ENCODE peak calls at places on chromosome 4, in four cellular contexts. G is K562, C is GM12878, S is HepG2. X is an unnamed sample.

GRCh38 chr4:15444879-15445576 is 17.2 kb downstream of the C1QTNF7 start:
- DNase-seq in G (no peak), C (no peak), S (no peak), X (no peak)

GRCh38 chr4:124717101-124717500 is 4.6 kb upstream of the ANKRD50 start:
- DNase-seq in G (no peak), C (no peak), S (no peak), X (no peak)

GRCh38 chr4:169079942-169080827 is 70.1 kb upstream of the CBR4 start:
- DNase-seq in G (peak), C (peak), S (peak), X (no peak)

GRCh38 chr4:27763830-27764525 is 903.3 kb downstream of the STIM2 start:
- DNase-seq in G (no peak), C (no peak), S (no peak), X (no peak)

GRCh38 chr4:184756399-184756798 is 22.5 kb upstream of the CENPU start:
- DNase-seq in G (no peak), C (no peak), S (no peak), X (no peak)

GRCh38 chr4:162475221-162475620 is 311.4 kb upstream of the FSTL5 start:
- DNase-seq in G (no peak), C (no peak), S (no peak), X (no peak)

GRCh38 chr4:152352645-152353116 is 183.2 kb downstream of the FBXW7 start:
- DNase-seq in G (peak), C (peak), S (peak), X (peak)

GRCh38 chr4:15232725-15233597 is 194.9 kb upstream of the C1QTNF7 start:
- DNase-seq in G (no peak), C (no peak), S (peak), X (no peak)

GRCh38 chr4:129037093-129037492 is 56.2 kb downstream of the SCLT1 start:
- DNase-seq in G (no peak), C (no peak), S (no peak), X (no peak)

GRCh38 chr4:85050736-85051135 is 84.2 kb upstream of the WDFY3 start:
- DNase-seq in G (no peak), C (no peak), S (no peak), X (peak)

DNA sequence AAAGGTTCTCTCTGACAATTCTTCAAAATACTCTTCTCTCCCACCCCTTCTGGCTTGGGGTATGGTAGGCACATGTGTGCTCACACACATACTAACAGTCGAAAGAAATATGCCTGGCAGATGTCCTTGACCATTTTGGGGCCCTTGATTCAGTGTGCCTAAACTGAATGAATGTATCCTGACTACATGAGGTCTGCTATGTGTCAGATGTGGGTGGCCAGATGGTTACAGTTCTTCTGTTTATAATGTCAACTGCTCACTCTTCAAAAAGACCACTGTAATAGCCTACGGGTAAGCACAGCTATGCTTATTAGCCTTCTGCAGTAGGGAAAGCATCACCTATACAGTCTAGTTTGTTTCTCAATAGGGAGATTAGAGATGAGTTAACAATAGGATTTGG is 63.7 kb upstream of the VEGFC start:
- DNase-seq in G (no peak), C (no peak), S (no peak), X (no peak)
- TF ChIP-seq FOXK2 in G (no peak), C (no peak), S (no peak), X (no peak)

DNA sequence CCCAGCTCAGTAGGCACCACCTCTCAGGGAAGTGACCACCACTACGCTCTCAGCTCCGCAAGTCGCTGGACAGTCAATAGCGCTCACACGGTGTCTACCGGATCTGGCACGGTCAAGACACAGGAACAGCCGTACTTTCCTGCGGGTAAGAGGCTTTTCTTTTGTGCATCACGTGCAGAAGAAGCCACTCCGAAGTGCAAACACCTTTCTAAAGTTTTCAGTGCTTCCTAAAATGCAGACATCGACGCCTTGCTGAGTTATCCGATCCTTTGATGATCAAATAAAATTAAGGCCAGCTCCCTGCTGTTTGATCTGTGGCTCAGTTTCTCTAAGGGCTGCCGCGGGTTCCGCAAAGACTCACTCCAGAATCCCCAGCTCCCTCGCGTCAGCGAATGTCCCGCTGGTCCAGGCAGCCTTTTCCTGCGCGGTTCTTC is 71.8 kb downstream of the FBXO8 start:
- DNase-seq in G (no peak), C (no peak), S (no peak), X (no peak)
- TF ChIP-seq FOXK2 in G (no peak), C (no peak), S (no peak), X (no peak)

GRCh38 chr4:53507671-53508286 is 83.5 kb downstream of the LNX1 start:
- DNase-seq in G (peak), C (no peak), S (peak), X (no peak)
- TF ChIP-seq FOXK2 in G (no peak), C (no peak), S (no peak), X (no peak)

GRCh38 chr4:175970734-175971133 is 94.9 kb upstream of the WDR17 start:
- DNase-seq in G (no peak), C (no peak), S (no peak), X (no peak)
- TF ChIP-seq FOXK2 in G (no peak), C (no peak), S (no peak), X (no peak)

DNA sequence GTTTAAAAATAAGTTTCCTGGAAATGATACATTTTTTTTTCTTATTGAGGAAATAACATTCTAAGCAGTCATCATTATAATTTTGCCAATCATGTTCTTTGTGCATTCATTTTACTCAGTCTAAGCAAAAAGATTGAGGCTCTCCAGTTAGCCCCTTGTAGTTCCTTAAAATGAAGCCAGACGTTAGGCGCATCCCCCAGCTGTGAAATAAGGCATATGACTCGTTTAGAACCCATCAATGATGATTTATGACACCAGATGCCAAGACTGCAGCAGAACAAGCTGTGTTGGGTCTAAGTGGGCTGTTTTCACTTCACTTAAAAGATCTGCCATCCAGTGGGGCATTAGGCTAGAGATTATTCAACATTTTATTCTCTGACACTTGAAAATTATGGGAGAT is 17.0 kb downstream of the PDGFC start:
- DNase-seq in G (no peak), C (no peak), S (no peak), X (peak)
- TF ChIP-seq FOXK2 in G (no peak), C (no peak), S (no peak), X (no peak)

GRCh38 chr4:148962539-148963290 is 520.5 kb upstream of the NR3C2 start:
- DNase-seq in G (no peak), C (no peak), S (no peak), X (no peak)

GRCh38 chr4:148961526-148961925 is 519.3 kb upstream of the NR3C2 start:
- DNase-seq in G (no peak), C (no peak), S (no peak), X (no peak)

GRCh38 chr4:148965080-148965479 is 522.9 kb upstream of the NR3C2 start:
- DNase-seq in G (no peak), C (no peak), S (no peak), X (no peak)

DNA sequence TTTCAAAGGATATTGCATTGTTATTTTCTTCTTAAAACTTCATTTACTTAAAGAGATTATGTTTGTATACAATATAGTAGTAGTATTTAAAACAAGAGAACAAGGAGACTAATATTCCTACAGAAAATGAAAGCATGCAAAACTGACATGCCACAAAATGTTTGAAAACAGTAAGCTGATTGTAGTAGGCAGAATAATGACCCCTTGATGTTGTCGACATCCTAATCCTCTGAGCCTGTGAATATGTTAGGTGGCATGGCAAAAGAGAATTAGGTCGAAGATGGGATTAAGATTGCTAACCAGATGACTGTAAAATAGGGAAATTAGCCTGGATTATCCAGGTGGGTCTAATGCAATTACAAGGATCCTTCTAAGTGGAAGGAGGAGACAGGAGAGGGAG is 522.2 kb upstream of the NR3C2 start:
- DNase-seq in G (no peak), C (no peak), S (no peak), X (no peak)
- TF ChIP-seq FOXK2 in G (no peak), C (no peak), S (no peak), X (no peak)

GRCh38 chr4:105895324-105895608 is at the start of gene NPNT:
- DNase-seq in G (no peak), C (no peak), S (no peak), X (peak)
- TF ChIP-seq FOXK2 in G (no peak), C (no peak), S (no peak), X (no peak)

DNA sequence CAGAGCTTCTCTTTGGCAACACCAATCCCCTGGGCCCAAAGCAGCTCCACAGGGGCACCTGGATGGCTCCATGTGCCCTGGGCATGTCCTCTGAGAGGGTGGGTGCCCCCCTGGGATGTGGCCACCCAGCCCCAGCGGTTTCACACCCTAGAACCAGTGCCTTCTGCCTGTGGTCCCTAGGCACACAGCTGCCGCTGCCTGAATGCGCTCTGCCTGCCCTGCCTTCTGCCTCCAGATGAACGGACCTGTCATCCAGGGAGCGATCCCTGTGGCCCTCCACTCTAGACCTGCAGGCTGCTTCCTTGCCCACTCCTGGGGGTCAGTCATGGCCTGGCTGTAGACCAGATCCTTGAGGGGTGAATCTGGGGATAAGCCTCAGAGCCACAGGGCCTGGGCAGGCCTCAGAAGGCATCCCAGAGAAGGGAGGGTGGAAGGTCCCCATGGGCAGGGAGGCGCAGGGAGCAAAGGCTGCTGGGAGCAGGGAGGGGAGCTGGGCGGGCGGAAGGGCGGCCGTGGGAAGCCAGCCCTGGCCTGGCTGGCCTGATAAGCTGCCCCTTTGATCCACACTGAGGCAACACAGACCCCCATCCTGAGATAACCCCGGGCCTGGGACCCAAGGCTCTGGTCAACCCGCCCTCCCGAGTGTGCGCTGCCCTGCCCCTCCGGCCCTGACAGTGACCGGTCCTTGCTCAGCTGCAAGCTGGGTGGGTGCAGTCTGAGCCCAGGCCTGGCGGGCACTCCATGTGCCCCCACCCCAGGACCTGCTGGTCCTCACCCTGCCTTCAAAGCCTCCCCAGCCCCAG is 8.1 kb upstream of the FGFR3 start:
- DNase-seq in G (peak), C (no peak), S (peak), X (no peak)
- TF ChIP-seq FOXK2 in G (no peak), C (no peak), S (no peak), X (no peak)

GRCh38 chr4:142719854-142720541 is 126.1 kb downstream of the INPP4B start:
- DNase-seq in G (no peak), C (no peak), S (no peak), X (no peak)
- TF ChIP-seq FOXK2 in G (no peak), C (no peak), S (no peak), X (no peak)

DNA sequence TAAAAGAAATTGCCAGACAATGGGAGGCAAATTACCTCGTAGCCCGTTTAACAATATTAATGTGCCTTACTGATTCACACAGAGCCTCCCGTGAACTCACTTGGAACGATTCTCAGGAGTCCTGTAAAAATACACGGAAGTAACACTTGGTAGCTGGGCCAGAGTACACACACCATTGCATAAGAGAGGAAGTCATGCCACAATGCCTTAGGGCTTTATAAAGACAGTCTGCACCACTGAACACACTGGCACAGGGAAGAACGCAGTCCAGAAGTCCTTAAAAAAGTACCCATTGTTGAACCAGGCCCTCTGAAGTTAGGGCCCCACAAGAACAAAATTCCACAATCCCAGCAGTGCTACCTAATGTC is 15.1 kb downstream of the SLC2A9 start:
- DNase-seq in G (no peak), C (peak), S (peak), X (no peak)
- TF ChIP-seq FOXK2 in G (no peak), C (no peak), S (no peak), X (no peak)